ENCODE peak calls at places on chromosomes 1 and 21, in seven cellular contexts. W, K, S, Z, L, N and I are unnamed samples.

GRCh38 chr1:100494393-100495084 is 43.4 kb upstream of the GPR88 start:
- DNase-seq in S (no peak), L (no peak), Z (no peak), K (no peak), W (no peak), N (no peak), I (no peak)

GRCh38 chr1:90724926-90725325 is 7.8 kb upstream of the BARHL2 start:
- DNase-seq in Z (no peak), N (no peak), L (no peak), K (no peak), W (no peak), S (no peak), I (no peak)

GRCh38 chr1:112619518-112620458 is at the start of gene CAPZA1:
- DNase-seq in N (peak), W (peak), L (peak), S (peak), K (peak), Z (peak), I (peak)

GRCh38 chr21:41888749-41889376 is 9.7 kb upstream of the PRDM15 start:
- DNase-seq in K (no peak), S (no peak), Z (no peak), N (no peak), W (no peak), L (no peak), I (no peak)

GRCh38 chr1:29823536-29823935 is 587.2 kb downstream of the PTPRU start:
- DNase-seq in K (no peak), W (no peak), L (no peak), Z (no peak), N (no peak), S (no peak), I (no peak)

GRCh38 chr1:37362990-37363389 is 111.4 kb upstream of the ZC3H12A start:
- DNase-seq in S (no peak), W (no peak), L (no peak), Z (no peak), K (no peak), N (no peak), I (no peak)

GRCh38 chr1:41500781-41501518 is 16.5 kb upstream of the EDN2 start:
- DNase-seq in Z (no peak), L (no peak), S (no peak), K (no peak), N (no peak), W (no peak), I (no peak)

GRCh38 chr1:19670787-19671186 is 6.1 kb downstream of the HTR6 start:
- DNase-seq in L (no peak), N (no peak), W (no peak), Z (no peak), K (no peak), S (no peak), I (no peak)

GRCh38 chr1:12177999-12178441 is 11.2 kb downstream of the TNFRSF1B start:
- DNase-seq in W (peak), L (no peak), N (no peak), Z (peak), S (peak), K (peak), I (no peak)

GRCh38 chr1:62076286-62076685 is 118.4 kb upstream of the L1TD1 start:
- DNase-seq in S (no peak), L (peak), N (no peak), K (no peak), W (no peak), Z (no peak), I (no peak)

GRCh38 chr1:211591980-211592493 is 13.1 kb upstream of the SLC30A1 start:
- DNase-seq in W (no peak), S (no peak), K (no peak), Z (no peak), N (no peak), L (peak), I (no peak)

GRCh38 chr1:6506210-6507036 is 15.0 kb upstream of the PLEKHG5 start:
- DNase-seq in W (no peak), Z (no peak), K (no peak), N (no peak), L (no peak), S (no peak), I (no peak)

GRCh38 chr1:54069792-54070548 is 16.6 kb downstream of the TCEANC2 start:
- DNase-seq in N (no peak), K (no peak), W (no peak), Z (no peak), L (peak), S (no peak), I (peak)

GRCh38 chr1:116284819-116285390 is 88.1 kb upstream of the ATP1A1 start:
- DNase-seq in K (no peak), L (no peak), N (no peak), Z (no peak), S (peak), W (no peak), I (no peak)

GRCh38 chr1:167910530-167910929 is 3.4 kb downstream of the ADCY10 start:
- DNase-seq in L (no peak), W (no peak), N (no peak), K (no peak), S (no peak), Z (no peak), I (no peak)

GRCh38 chr1:112444269-112444668 is 48.3 kb downstream of the CTTNBP2NL start:
- DNase-seq in W (no peak), Z (no peak), N (no peak), K (no peak), S (no peak), L (no peak), I (no peak)

GRCh38 chr1:8094481-8095241 is 68.6 kb upstream of the ERRFI1 start:
- DNase-seq in K (no peak), S (no peak), N (no peak), W (no peak), Z (no peak), L (peak), I (no peak)

GRCh38 chr21:39345440-39345839 is 3.4 kb downstream of the HMGN1 start:
- DNase-seq in L (no peak), N (no peak), W (no peak), Z (no peak), S (no peak), K (no peak), I (no peak)

GRCh38 chr1:63487336-63488065 is 35.5 kb downstream of the ITGB3BP start:
- DNase-seq in S (no peak), Z (no peak), K (no peak), L (no peak), N (no peak), W (no peak), I (no peak)

GRCh38 chr1:62993844-62994243 is 209.9 kb downstream of the ATG4C start:
- DNase-seq in K (no peak), W (no peak), N (no peak), Z (no peak), S (no peak), L (no peak), I (no peak)

GRCh38 chr1:215539803-215540575 is 27.1 kb upstream of the KCTD3 start:
- DNase-seq in Z (no peak), N (no peak), S (no peak), K (no peak), L (no peak), W (no peak), I (no peak)

GRCh38 chr1:115136106-115136505 is 46.8 kb upstream of the TSPAN2 start:
- DNase-seq in W (no peak), L (no peak), K (no peak), S (no peak), Z (no peak), N (no peak), I (no peak)

GRCh38 chr1:13697738-13698137 is 2.2 kb upstream of the PRDM2 start:
- DNase-seq in L (no peak), N (no peak), K (no peak), W (no peak), S (no peak), Z (no peak), I (peak)

GRCh38 chr1:102941364-102941947 is 166.9 kb downstream of the COL11A1 start:
- DNase-seq in L (peak), W (no peak), S (no peak), N (no peak), Z (no peak), K (no peak), I (no peak)

GRCh38 chr1:77926561-77927357 is 38.3 kb downstream of the NEXN start:
- DNase-seq in W (no peak), N (no peak), S (no peak), Z (no peak), L (no peak), K (no peak), I (no peak)

GRCh38 chr21:42724226-42724920 is 71.0 kb downstream of the PDE9A start:
- DNase-seq in Z (no peak), K (no peak), N (no peak), W (no peak), S (no peak), L (peak), I (no peak)

GRCh38 chr1:27588256-27589232 is 15.4 kb downstream of the AHDC1 start:
- DNase-seq in L (no peak), S (no peak), K (no peak), W (no peak), N (no peak), Z (no peak), I (no peak)

GRCh38 chr1:180923024-180923841 is 10.5 kb downstream of the KIAA1614 start:
- DNase-seq in S (no peak), N (no peak), Z (no peak), K (no peak), W (no peak), L (peak), I (no peak)

GRCh38 chr1:203546274-203546673 is 52.3 kb downstream of the OPTC start:
- DNase-seq in N (no peak), W (no peak), S (no peak), K (no peak), L (no peak), Z (no peak), I (no peak)

GRCh38 chr1:18299441-18300338 is 181.0 kb upstream of the KLHDC7A start:
- DNase-seq in W (no peak), K (no peak), N (no peak), S (no peak), Z (no peak), L (peak), I (peak)

GRCh38 chr1:7549277-7549676 is 221.8 kb upstream of the VAMP3 start:
- DNase-seq in L (peak), K (no peak), N (no peak), S (no peak), Z (no peak), W (no peak), I (no peak)

GRCh38 chr1:235883261-235883927 is 16.7 kb upstream of the LYST start:
- DNase-seq in K (no peak), N (peak), S (peak), L (peak), Z (no peak), W (no peak), I (peak)

GRCh38 chr1:35190784-35191183 is 2.2 kb downstream of the SFPQ start:
- DNase-seq in N (no peak), L (no peak), Z (no peak), S (no peak), W (no peak), K (no peak), I (peak)

GRCh38 chr1:77282866-77283539 is 1.2 kb downstream of the AK5 start:
- DNase-seq in Z (no peak), N (no peak), L (no peak), K (no peak), S (no peak), W (no peak), I (no peak)

GRCh38 chr1:209585672-209586071 is 2.2 kb downstream of the CAMK1G start:
- DNase-seq in N (peak), K (no peak), Z (no peak), S (peak), L (peak), W (no peak), I (no peak)

GRCh38 chr1:209584186-209584776 is 767 bp downstream of the CAMK1G start:
- DNase-seq in K (no peak), S (no peak), W (no peak), L (no peak), Z (no peak), N (no peak), I (no peak)

GRCh38 chr1:209580577-209580976 is 2.9 kb upstream of the CAMK1G start:
- DNase-seq in K (no peak), Z (no peak), W (no peak), N (no peak), S (no peak), L (no peak), I (no peak)

GRCh38 chr1:209585197-209585596 is 1.7 kb downstream of the CAMK1G start:
- DNase-seq in W (no peak), S (no peak), Z (no peak), L (no peak), N (no peak), K (no peak), I (no peak)

GRCh38 chr1:209583408-209583807 is at the start of gene CAMK1G:
- DNase-seq in W (no peak), N (no peak), K (no peak), Z (no peak), L (no peak), S (no peak), I (no peak)
- H3K27ac ChIP-seq in W (no peak), N (no peak), K (no peak), Z (no peak), L (no peak), S (no peak), I (no peak)

GRCh38 chr1:23570001-23570691 is 10.8 kb upstream of the ID3 start:
- DNase-seq in W (no peak), K (no peak), L (no peak), Z (no peak), S (no peak), N (no peak), I (no peak)

GRCh38 chr1:23568608-23569383 is 9.5 kb upstream of the ID3 start:
- DNase-seq in W (no peak), L (no peak), N (no peak), K (no peak), S (no peak), Z (no peak), I (no peak)

GRCh38 chr1:23566304-23566703 is 7.0 kb upstream of the ID3 start:
- DNase-seq in L (no peak), S (no peak), K (no peak), Z (no peak), N (no peak), W (no peak), I (no peak)

GRCh38 chr1:23567996-23568607 is 8.8 kb upstream of the ID3 start:
- DNase-seq in L (no peak), S (peak), W (no peak), Z (no peak), K (no peak), N (no peak), I (no peak)

GRCh38 chr1:23567629-23567995 is 8.3 kb upstream of the ID3 start:
- DNase-seq in L (no peak), W (no peak), K (no peak), S (no peak), N (no peak), Z (no peak), I (no peak)
- H3K27ac ChIP-seq in L (peak), W (no peak), K (no peak), S (peak), N (no peak), Z (no peak), I (no peak)

GRCh38 chr1:43329995-43330751 is 7.4 kb upstream of the MPL start:
- DNase-seq in Z (no peak), L (peak), K (no peak), W (no peak), N (no peak), S (peak), I (no peak)
- H3K27ac ChIP-seq in Z (no peak), L (no peak), K (no peak), W (no peak), N (no peak), S (peak), I (no peak)

DNA sequence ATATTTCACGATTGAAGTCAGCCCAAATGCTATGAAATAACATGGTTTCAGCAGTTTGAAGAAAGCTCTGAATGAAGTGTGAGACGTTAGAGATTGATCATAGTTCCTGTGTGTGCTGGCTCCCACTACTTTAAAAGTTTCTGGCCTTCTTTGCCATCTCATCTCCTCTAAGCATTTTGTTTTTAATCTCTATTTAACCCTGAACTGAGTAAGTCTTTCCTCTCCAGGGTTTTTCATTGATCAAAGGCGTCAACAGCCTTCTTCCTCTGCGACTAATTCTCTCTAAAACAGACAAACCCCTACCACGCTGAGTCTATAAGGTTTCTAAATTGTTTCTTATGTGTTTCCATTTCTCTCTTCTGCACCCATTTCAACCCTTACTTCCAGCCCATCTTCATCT is 225.4 kb upstream of the B3GALT2 start:
- DNase-seq in S (no peak), W (no peak), K (no peak), N (no peak), L (no peak), Z (no peak), I (no peak)
- H3K27ac ChIP-seq in S (no peak), W (no peak), K (peak), N (no peak), L (no peak), Z (no peak), I (no peak)

DNA sequence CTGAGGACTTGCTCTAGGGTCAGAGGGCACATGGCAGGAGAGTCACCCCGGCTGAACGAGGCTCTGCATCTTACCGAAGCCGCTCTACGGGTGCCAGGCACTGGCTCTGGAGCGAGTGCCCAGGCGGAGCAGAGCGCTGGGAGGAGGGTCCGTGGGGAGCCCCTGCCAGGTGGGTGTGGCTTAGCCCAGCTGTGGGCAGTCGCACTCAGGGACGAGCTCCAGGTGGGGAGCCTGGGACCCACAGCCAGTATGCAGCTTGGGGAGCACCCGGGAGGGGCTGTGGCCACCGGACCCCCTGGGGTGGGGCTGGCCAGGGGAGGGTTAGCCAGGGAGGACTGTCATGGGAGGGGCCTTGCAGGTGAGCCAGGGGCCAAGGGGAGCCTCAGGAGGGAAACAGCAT is 3.8 kb downstream of the AGRN start:
- DNase-seq in L (no peak), N (no peak), Z (no peak), S (no peak), K (no peak), W (no peak), I (no peak)
- H3K27ac ChIP-seq in L (peak), N (peak), Z (no peak), S (peak), K (no peak), W (no peak), I (no peak)

GRCh38 chr1:9437931-9438330 is 101.3 kb upstream of the SLC25A33 start:
- DNase-seq in L (no peak), S (peak), Z (no peak), N (peak), W (no peak), K (no peak), I (no peak)

GRCh38 chr1:9436258-9436657 is 103.0 kb upstream of the SLC25A33 start:
- DNase-seq in N (peak), Z (no peak), L (no peak), S (no peak), W (no peak), K (no peak), I (no peak)

GRCh38 chr1:9434247-9434646 is 105.0 kb upstream of the SLC25A33 start:
- DNase-seq in K (no peak), Z (no peak), W (no peak), S (no peak), L (no peak), N (no peak), I (no peak)

GRCh38 chr1:9435854-9436253 is 103.4 kb upstream of the SLC25A33 start:
- DNase-seq in N (peak), Z (no peak), L (no peak), W (no peak), S (no peak), K (no peak), I (no peak)

GRCh38 chr1:9435101-9435636 is 104.1 kb upstream of the SLC25A33 start:
- DNase-seq in S (no peak), Z (no peak), N (peak), L (no peak), K (no peak), W (no peak), I (no peak)
- H3K27ac ChIP-seq in S (peak), Z (no peak), N (peak), L (no peak), K (no peak), W (no peak), I (no peak)

DNA sequence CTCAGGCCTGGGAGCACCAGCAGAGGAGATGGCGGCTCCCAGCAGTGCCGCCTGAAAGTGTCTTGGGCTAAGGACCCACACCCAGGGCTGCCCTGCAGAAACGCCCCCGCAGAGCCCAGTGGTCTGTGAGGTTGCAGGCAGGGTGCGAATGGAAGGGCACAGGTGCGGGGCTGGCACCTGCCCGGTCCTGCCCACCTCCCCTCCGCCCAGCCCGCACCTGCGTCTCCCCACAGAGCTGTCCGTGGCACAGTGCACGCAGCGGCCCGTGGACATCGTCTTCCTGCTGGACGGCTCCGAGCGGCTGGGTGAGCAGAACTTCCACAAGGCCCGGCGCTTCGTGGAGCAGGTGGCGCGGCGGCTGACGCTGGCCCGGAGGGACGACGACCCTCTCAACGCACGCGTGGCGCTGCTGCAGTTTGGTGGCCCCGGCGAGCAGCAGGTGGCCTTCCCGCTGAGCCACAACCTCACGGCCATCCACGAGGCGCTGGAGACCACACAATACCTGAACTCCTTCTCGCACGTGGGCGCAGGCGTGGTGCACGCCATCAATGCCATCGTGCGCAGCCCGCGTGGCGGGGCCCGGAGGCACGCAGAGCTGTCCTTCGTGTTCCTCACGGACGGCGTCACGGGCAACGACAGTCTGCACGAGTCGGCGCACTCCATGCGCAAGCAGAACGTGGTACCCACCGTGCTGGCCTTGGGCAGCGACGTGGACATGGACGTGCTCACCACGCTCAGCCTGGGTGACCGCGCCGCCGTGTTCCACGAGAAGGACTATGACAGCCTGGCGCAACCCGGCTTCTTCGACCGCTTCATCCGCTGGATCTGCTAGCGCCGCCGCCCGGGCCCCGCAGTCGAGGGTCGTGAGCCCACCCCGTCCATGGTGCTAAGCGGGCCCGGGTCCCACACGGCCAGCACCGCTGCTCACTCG is 23.4 kb downstream of the FTCD start:
- DNase-seq in N (no peak), L (no peak), S (no peak), K (peak), Z (no peak), W (no peak), I (no peak)
- H3K27ac ChIP-seq in N (no peak), L (no peak), S (no peak), K (no peak), Z (no peak), W (no peak), I (no peak)

DNA sequence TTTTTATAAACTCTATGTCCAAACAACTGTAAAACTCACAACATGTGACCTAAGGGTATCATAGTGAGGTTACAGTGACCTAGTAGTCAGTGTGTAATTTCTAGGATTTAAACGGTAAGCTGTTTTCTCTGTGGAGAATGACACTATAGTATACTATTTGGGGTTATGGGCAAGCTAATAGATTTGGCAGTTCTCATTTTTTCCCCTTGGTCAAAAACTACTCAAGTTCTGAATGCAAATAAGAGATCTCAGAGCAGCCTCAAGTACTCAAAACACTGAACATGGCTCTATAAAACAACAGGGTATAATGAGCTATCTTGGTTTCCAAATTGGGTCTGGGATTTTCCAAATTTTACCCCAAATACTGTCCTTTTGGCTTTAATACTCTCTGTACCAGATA is 88.5 kb upstream of the HMCN1 start:
- DNase-seq in L (no peak), K (no peak), S (no peak), Z (no peak), N (no peak), W (no peak), I (no peak)
- H3K27ac ChIP-seq in L (no peak), K (no peak), S (peak), Z (no peak), N (peak), W (no peak), I (no peak)

GRCh38 chr1:209768354-209768774 is 12.5 kb downstream of the TRAF3IP3 start:
- DNase-seq in N (no peak), L (no peak), K (peak), W (peak), S (no peak), Z (peak), I (no peak)
- H3K27ac ChIP-seq in N (no peak), L (peak), K (peak), W (peak), S (peak), Z (peak), I (no peak)